ENCODE peak calls at places on chromosomes 13 and 19, in nine cellular contexts. W is GM10248; L is iris pigment epithelial cell; U is H7; N is body of pancreas; E is caudate nucleus; S is stimulated activated CD8-positive, alpha-beta memory T cell treated with anti-CD3 and anti-CD28 coated beads, Interleukin-2, amount 100 ng/mL, for 1 hour; K is cardiac septum; G is psoas muscle. Y is an unnamed sample.

GRCh38 chr13:110524484-110525254 is 36.9 kb downstream of the RAB20 start:
- DNase-seq in K (peak; percentile 85), S (no peak), G (peak; percentile 51), E (no peak), W (no peak), N (peak; percentile 67), L (no peak), U (no peak), Y (no peak)

GRCh38 chr13:112870737-112871287 is 98.2 kb upstream of the MCF2L start:
- DNase-seq in K (peak; percentile 56), E (no peak), S (no peak), N (no peak), L (no peak), W (no peak), G (no peak), U (no peak), Y (no peak)

GRCh38 chr19:27775395-27775794 is 1437.6 kb downstream of the UQCRFS1 start:
- DNase-seq in L (no peak), K (no peak), E (no peak), G (no peak), S (no peak), N (no peak), W (no peak), U (no peak), Y (no peak)

GRCh38 chr19:28199323-28199722 is 1013.6 kb downstream of the UQCRFS1 start:
- DNase-seq in S (no peak), K (no peak), U (no peak), E (no peak), G (no peak), N (no peak), W (no peak), L (no peak), Y (no peak)

GRCh38 chr19:30564551-30565011 is 192.4 kb downstream of the ZNF536 start:
- DNase-seq in S (no peak), N (no peak), U (peak; percentile 66), K (peak; percentile 53), G (no peak), L (no peak), E (peak; percentile 26), W (no peak), Y (no peak)

GRCh38 chr13:29279859-29280258 is 315.6 kb downstream of the SLC7A1 start:
- DNase-seq in S (no peak), G (no peak), N (no peak), K (no peak), L (no peak), E (no peak), U (no peak), W (no peak), Y (no peak)

GRCh38 chr19:57648336-57649003 is 15.5 kb downstream of the ZNF211 start:
- DNase-seq in L (no peak), E (peak; percentile 3), K (no peak), S (no peak), U (no peak), N (no peak), W (no peak), G (no peak), Y (no peak)

GRCh38 chr13:84651288-84651687 is 769.0 kb upstream of the SLITRK1 start:
- DNase-seq in K (no peak), S (no peak), L (peak; percentile 97), W (no peak), N (peak; percentile 28), U (no peak), E (no peak), G (no peak), Y (no peak)

GRCh38 chr13:50829226-50829625 is 14.3 kb downstream of the DLEU7 start:
- DNase-seq in W (no peak), G (no peak), L (no peak), K (no peak), N (no peak), S (no peak), E (no peak), U (no peak), Y (no peak)

GRCh38 chr13:107881362-107881761 is 334.0 kb downstream of the LIG4 start:
- DNase-seq in G (no peak), K (no peak), N (no peak), L (peak; percentile 82), S (no peak), E (no peak), U (no peak), W (no peak), Y (no peak)

GRCh38 chr19:56167064-56167578 is 8.7 kb upstream of the GALP start:
- DNase-seq in W (no peak), S (no peak), E (no peak), N (no peak), L (no peak), G (no peak), U (peak; percentile 83), K (no peak), Y (no peak)

GRCh38 chr13:51881296-51881695 is 19.5 kb downstream of the CCDC70 start:
- DNase-seq in L (no peak), E (no peak), G (no peak), K (no peak), N (no peak), U (no peak), W (no peak), S (no peak), Y (no peak)

GRCh38 chr19:1410136-1410786 is 2.9 kb downstream of the DAZAP1 start:
- DNase-seq in G (no peak), S (no peak), E (no peak), U (no peak), L (peak; percentile 75), K (no peak), N (peak; percentile 56), W (no peak), Y (no peak)

Y was measured in CD4-positive, alpha-beta T cell.